ENCODE peak calls at places on chromosomes 6 and 20, in four cellular contexts. One of them, this sample, is unnamed.
A peak's percentile ranks its signal among the peaks of the same experiment; 100 is the strongest.

GRCh38 chr20:32752458-32753250 is 9.4 kb upstream of the COMMD7 start:
- DNase-seq in HFF-Myc: no peak
- DNase-seq in SK-N-SH: no peak
- DNase-seq in progenitor cell of endocrine pancreas: no peak
- DNase-seq in this sample: no peak

GRCh38 chr6:44058617-44059358 is 68.5 kb downstream of the MRPL14 start:
- DNase-seq in HFF-Myc: peak; percentile 95
- DNase-seq in SK-N-SH: peak; percentile 81
- DNase-seq in progenitor cell of endocrine pancreas: no peak
- DNase-seq in this sample: no peak

GRCh38 chr6:14981960-14982359 is 263.9 kb upstream of the JARID2 start:
- DNase-seq in HFF-Myc: no peak
- DNase-seq in SK-N-SH: no peak
- DNase-seq in progenitor cell of endocrine pancreas: no peak
- DNase-seq in this sample: no peak

GRCh38 chr20:61599061-61599930 is 347.2 kb downstream of the CDH4 start:
- DNase-seq in HFF-Myc: no peak
- DNase-seq in SK-N-SH: peak; percentile 62
- DNase-seq in progenitor cell of endocrine pancreas: no peak
- DNase-seq in this sample: peak; percentile 23

GRCh38 chr6:157036245-157036681 is 259.1 kb downstream of the ARID1B start:
- DNase-seq in HFF-Myc: no peak
- DNase-seq in SK-N-SH: no peak
- DNase-seq in progenitor cell of endocrine pancreas: no peak
- DNase-seq in this sample: no peak

GRCh38 chr6:23394699-23395098 is 731.3 kb upstream of the NRSN1 start:
- DNase-seq in HFF-Myc: no peak
- DNase-seq in SK-N-SH: no peak
- DNase-seq in progenitor cell of endocrine pancreas: no peak
- DNase-seq in this sample: no peak

GRCh38 chr6:136153976-136154375 is 96.1 kb downstream of the MTFR2 start:
- DNase-seq in HFF-Myc: no peak
- DNase-seq in SK-N-SH: no peak
- DNase-seq in progenitor cell of endocrine pancreas: no peak
- DNase-seq in this sample: no peak

GRCh38 chr6:90941885-90942284 is 355.0 kb upstream of the MAP3K7 start:
- DNase-seq in HFF-Myc: no peak
- DNase-seq in SK-N-SH: no peak
- DNase-seq in progenitor cell of endocrine pancreas: no peak
- DNase-seq in this sample: no peak

GRCh38 chr6:115159733-115160132 is 816.9 kb upstream of the HS3ST5 start:
- DNase-seq in HFF-Myc: no peak
- DNase-seq in SK-N-SH: no peak
- DNase-seq in progenitor cell of endocrine pancreas: no peak
- DNase-seq in this sample: no peak

GRCh38 chr20:45405566-45406259 is 2.4 kb upstream of the DBNDD2 start:
- DNase-seq in HFF-Myc: no peak
- DNase-seq in SK-N-SH: peak; percentile 75
- DNase-seq in progenitor cell of endocrine pancreas: peak; percentile 22
- DNase-seq in this sample: peak; percentile 50

GRCh38 chr6:38131527-38131965 is 312.0 kb downstream of the ZFAND3 start:
- DNase-seq in HFF-Myc: peak; percentile 94
- DNase-seq in SK-N-SH: no peak
- DNase-seq in progenitor cell of endocrine pancreas: no peak
- DNase-seq in this sample: no peak

GRCh38 chr6:160634706-160635105 is 29.4 kb downstream of the LPA start:
- DNase-seq in HFF-Myc: no peak
- DNase-seq in SK-N-SH: no peak
- DNase-seq in progenitor cell of endocrine pancreas: no peak
- DNase-seq in this sample: no peak

GRCh38 chr6:126202689-126203088 is 137.2 kb upstream of the CENPW start:
- DNase-seq in HFF-Myc: no peak
- DNase-seq in SK-N-SH: no peak
- DNase-seq in progenitor cell of endocrine pancreas: no peak
- DNase-seq in this sample: no peak

GRCh38 chr6:13478525-13478962 is 8.9 kb downstream of the GFOD1 start:
- DNase-seq in HFF-Myc: no peak
- DNase-seq in SK-N-SH: no peak
- DNase-seq in progenitor cell of endocrine pancreas: no peak
- DNase-seq in this sample: no peak

GRCh38 chr6:132929141-132929540 is 114.8 kb downstream of the RPS12 start:
- DNase-seq in HFF-Myc: no peak
- DNase-seq in SK-N-SH: no peak
- DNase-seq in progenitor cell of endocrine pancreas: no peak
- DNase-seq in this sample: no peak

GRCh38 chr6:167791780-167792478 is 34.8 kb upstream of the AFDN start:
- DNase-seq in HFF-Myc: no peak
- DNase-seq in SK-N-SH: no peak
- DNase-seq in progenitor cell of endocrine pancreas: no peak
- DNase-seq in this sample: no peak

GRCh38 chr20:10228330-10228729 is 9.7 kb downstream of the SNAP25 start:
- DNase-seq in HFF-Myc: no peak
- DNase-seq in SK-N-SH: no peak
- DNase-seq in progenitor cell of endocrine pancreas: no peak
- DNase-seq in this sample: no peak

GRCh38 chr6:166056637-166057036 is 111.0 kb downstream of the TBXT start:
- DNase-seq in HFF-Myc: no peak
- DNase-seq in SK-N-SH: no peak
- DNase-seq in progenitor cell of endocrine pancreas: no peak
- DNase-seq in this sample: no peak

GRCh38 chr6:155314773-155315515 is 660 bp upstream of the TFB1M start:
- DNase-seq in HFF-Myc: peak; percentile 83
- DNase-seq in SK-N-SH: peak; percentile 46
- DNase-seq in progenitor cell of endocrine pancreas: no peak
- DNase-seq in this sample: no peak

GRCh38 chr20:47487175-47487917 is 14.3 kb upstream of the NCOA3 start:
- DNase-seq in HFF-Myc: no peak
- DNase-seq in SK-N-SH: no peak
- DNase-seq in progenitor cell of endocrine pancreas: no peak
- DNase-seq in this sample: no peak

GRCh38 chr6:70145178-70145577 is 157.7 kb downstream of the COL9A1 start:
- DNase-seq in HFF-Myc: no peak
- DNase-seq in SK-N-SH: no peak
- DNase-seq in progenitor cell of endocrine pancreas: no peak
- DNase-seq in this sample: no peak

GRCh38 chr6:24126586-24127192 is 674 bp downstream of the NRSN1 start:
- DNase-seq in HFF-Myc: peak; percentile 20
- DNase-seq in SK-N-SH: peak; percentile 25
- DNase-seq in progenitor cell of endocrine pancreas: peak; percentile 60
- DNase-seq in this sample: peak; percentile 80

GRCh38 chr6:139433647-139434419 is 59.4 kb upstream of the CITED2 start:
- DNase-seq in HFF-Myc: no peak
- DNase-seq in SK-N-SH: no peak
- DNase-seq in progenitor cell of endocrine pancreas: no peak
- DNase-seq in this sample: no peak

GRCh38 chr6:4281341-4282293 is 146.2 kb upstream of the ECI2 start:
- DNase-seq in HFF-Myc: no peak
- DNase-seq in SK-N-SH: no peak
- DNase-seq in progenitor cell of endocrine pancreas: peak; percentile 28
- DNase-seq in this sample: peak; percentile 56

GRCh38 chr6:158655569-158656450 is 6.0 kb downstream of the SYTL3 start:
- DNase-seq in HFF-Myc: no peak
- DNase-seq in SK-N-SH: no peak
- DNase-seq in progenitor cell of endocrine pancreas: no peak
- DNase-seq in this sample: no peak

GRCh38 chr6:50716887-50717509 is 3.7 kb downstream of the TFAP2D start:
- DNase-seq in HFF-Myc: no peak
- DNase-seq in SK-N-SH: no peak
- DNase-seq in progenitor cell of endocrine pancreas: no peak
- DNase-seq in this sample: no peak

GRCh38 chr20:31989030-31989645 is 21.1 kb upstream of the CCM2L start:
- DNase-seq in HFF-Myc: no peak
- DNase-seq in SK-N-SH: no peak
- DNase-seq in progenitor cell of endocrine pancreas: no peak
- DNase-seq in this sample: no peak

GRCh38 chr6:4941782-4942672 is 61.8 kb downstream of the RPP40 start:
- DNase-seq in HFF-Myc: peak; percentile 77
- DNase-seq in SK-N-SH: no peak
- DNase-seq in progenitor cell of endocrine pancreas: no peak
- DNase-seq in this sample: no peak

GRCh38 chr20:38017959-38018358 is 15.3 kb downstream of the TTI1 start:
- DNase-seq in HFF-Myc: no peak
- DNase-seq in SK-N-SH: no peak
- DNase-seq in progenitor cell of endocrine pancreas: no peak
- DNase-seq in this sample: no peak

GRCh38 chr20:653110-653589 is at the start of gene SRXN1:
- DNase-seq in HFF-Myc: no peak
- DNase-seq in SK-N-SH: peak; percentile 97
- DNase-seq in progenitor cell of endocrine pancreas: peak; percentile 88
- DNase-seq in this sample: peak; percentile 91

GRCh38 chr6:155311583-155311982 is 2.7 kb downstream of the TFB1M start:
- DNase-seq in HFF-Myc: no peak
- DNase-seq in SK-N-SH: no peak
- DNase-seq in progenitor cell of endocrine pancreas: no peak
- DNase-seq in this sample: no peak

GRCh38 chr6:98335594-98335993 is 498.8 kb upstream of the POU3F2 start:
- DNase-seq in HFF-Myc: no peak
- DNase-seq in SK-N-SH: no peak
- DNase-seq in progenitor cell of endocrine pancreas: no peak
- DNase-seq in this sample: no peak

GRCh38 chr6:41600499-41601247 is 37.6 kb upstream of the MDFI start:
- DNase-seq in HFF-Myc: no peak
- DNase-seq in SK-N-SH: no peak
- DNase-seq in progenitor cell of endocrine pancreas: no peak
- DNase-seq in this sample: no peak

GRCh38 chr20:20393207-20393606 is 25.3 kb downstream of the INSM1 start:
- DNase-seq in HFF-Myc: peak; percentile 2
- DNase-seq in SK-N-SH: no peak
- DNase-seq in progenitor cell of endocrine pancreas: no peak
- DNase-seq in this sample: no peak

GRCh38 chr6:19210849-19211590 is 626.1 kb upstream of the ID4 start:
- DNase-seq in HFF-Myc: no peak
- DNase-seq in SK-N-SH: peak; percentile 56
- DNase-seq in progenitor cell of endocrine pancreas: no peak
- DNase-seq in this sample: peak; percentile 59
- TF ChIP-seq CTCF in HFF-Myc: no peak
- TF ChIP-seq CTCF in SK-N-SH: peak; percentile 32
- TF ChIP-seq CTCF in progenitor cell of endocrine pancreas: peak; percentile 43
- TF ChIP-seq CTCF in this sample: peak; percentile 35

GRCh38 chr6:100678027-100678426 is 203.1 kb downstream of the ASCC3 start:
- DNase-seq in HFF-Myc: no peak
- DNase-seq in SK-N-SH: no peak
- DNase-seq in progenitor cell of endocrine pancreas: no peak
- DNase-seq in this sample: no peak
- TF ChIP-seq CTCF in HFF-Myc: no peak
- TF ChIP-seq CTCF in SK-N-SH: peak; percentile 36
- TF ChIP-seq CTCF in progenitor cell of endocrine pancreas: peak; percentile 33
- TF ChIP-seq CTCF in this sample: peak; percentile 10

GRCh38 chr6:57221936-57222683 is at the start of gene RAB23:
- DNase-seq in HFF-Myc: no peak
- DNase-seq in SK-N-SH: peak; percentile 96
- DNase-seq in progenitor cell of endocrine pancreas: peak; percentile 84
- DNase-seq in this sample: peak; percentile 88
- TF ChIP-seq CTCF in HFF-Myc: no peak
- TF ChIP-seq CTCF in SK-N-SH: peak; percentile 21
- TF ChIP-seq CTCF in progenitor cell of endocrine pancreas: no peak
- TF ChIP-seq CTCF in this sample: no peak

DNA sequence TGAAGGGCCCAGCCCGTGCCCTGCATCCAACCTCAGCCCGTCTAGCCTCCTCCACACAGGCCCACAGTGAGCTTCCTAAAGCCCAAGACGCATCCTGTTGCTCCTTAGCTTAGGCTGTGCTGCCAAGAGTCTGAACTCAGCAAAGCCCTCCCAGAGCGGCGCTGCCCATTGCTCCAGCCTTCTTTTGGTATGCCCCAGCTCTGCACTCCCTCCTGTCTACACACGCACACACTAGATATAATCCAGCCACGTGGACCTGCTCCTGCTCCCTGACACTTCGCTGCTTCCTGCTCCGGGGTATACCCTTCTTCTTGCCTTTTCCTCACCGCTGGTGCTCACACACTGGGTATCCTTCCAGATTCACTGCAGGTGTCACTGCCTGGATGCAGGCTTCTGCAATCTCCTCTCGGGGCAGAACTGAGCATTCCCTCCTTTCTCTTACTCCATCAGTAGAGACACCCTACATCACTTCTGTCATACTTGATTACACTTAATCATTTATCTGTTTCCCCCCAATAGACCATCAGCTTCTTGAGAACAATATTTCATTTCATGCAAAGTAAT is 23.8 kb downstream of the GABRR2 start:
- DNase-seq in HFF-Myc: no peak
- DNase-seq in SK-N-SH: no peak
- DNase-seq in progenitor cell of endocrine pancreas: no peak
- DNase-seq in this sample: no peak
- TF ChIP-seq CTCF in HFF-Myc: no peak
- TF ChIP-seq CTCF in SK-N-SH: no peak
- TF ChIP-seq CTCF in progenitor cell of endocrine pancreas: no peak
- TF ChIP-seq CTCF in this sample: no peak

GRCh38 chr6:39861663-39862062 is 69.5 kb downstream of the DAAM2 start:
- DNase-seq in HFF-Myc: no peak
- DNase-seq in SK-N-SH: no peak
- DNase-seq in progenitor cell of endocrine pancreas: no peak
- DNase-seq in this sample: no peak

GRCh38 chr6:39865011-39865888 is 69.0 kb downstream of the MOCS1 start:
- DNase-seq in HFF-Myc: peak; percentile 36
- DNase-seq in SK-N-SH: peak; percentile 65
- DNase-seq in progenitor cell of endocrine pancreas: peak; percentile 32
- DNase-seq in this sample: peak; percentile 68

GRCh38 chr6:39870950-39871349 is 63.3 kb downstream of the MOCS1 start:
- DNase-seq in HFF-Myc: no peak
- DNase-seq in SK-N-SH: no peak
- DNase-seq in progenitor cell of endocrine pancreas: no peak
- DNase-seq in this sample: no peak

GRCh38 chr6:39873439-39873838 is 60.8 kb downstream of the MOCS1 start:
- DNase-seq in HFF-Myc: no peak
- DNase-seq in SK-N-SH: no peak
- DNase-seq in progenitor cell of endocrine pancreas: no peak
- DNase-seq in this sample: no peak

DNA sequence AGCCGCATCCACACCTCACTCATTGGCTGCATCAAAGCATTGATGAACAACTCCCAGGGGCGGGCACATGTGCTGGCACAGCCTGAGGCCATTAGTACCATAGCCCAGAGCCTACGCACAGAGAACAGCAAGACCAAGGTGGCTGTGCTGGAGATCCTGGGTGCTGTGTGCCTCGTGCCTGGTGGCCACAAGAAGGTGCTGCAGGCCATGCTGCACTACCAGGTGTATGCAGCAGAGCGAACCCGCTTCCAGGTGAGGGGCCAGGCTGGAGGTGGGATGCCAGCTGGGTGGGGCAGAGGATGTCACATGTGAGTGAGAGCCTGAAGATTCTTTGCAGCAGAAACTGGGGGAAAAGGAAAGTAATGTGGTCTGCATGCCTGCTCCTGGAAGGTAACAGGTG is 66.7 kb downstream of the MOCS1 start:
- DNase-seq in HFF-Myc: no peak
- DNase-seq in SK-N-SH: no peak
- DNase-seq in progenitor cell of endocrine pancreas: no peak
- DNase-seq in this sample: no peak
- TF ChIP-seq CTCF in HFF-Myc: no peak
- TF ChIP-seq CTCF in SK-N-SH: no peak
- TF ChIP-seq CTCF in progenitor cell of endocrine pancreas: peak; percentile 26
- TF ChIP-seq CTCF in this sample: no peak

This sample was measured in nephron progenitor cell.